ENCODE peak calls at places on chromosome 10, in eight cellular contexts. M is HL-60, E is spleen, A is sigmoid colon, G is K562, U is endothelial cell of umbilical vein, C is suprapubic skin, W is transverse colon. F is an unnamed sample.

GRCh38 chr10:35642023-35642792 is at the start of gene FZD8:
- DNase-seq in M (peak), E (peak), A (peak), G (peak), U (peak), C (peak), W (peak), F (no peak)

GRCh38 chr10:125016611-125017202 is 74.8 kb downstream of the ZRANB1 start:
- DNase-seq in M (no peak), E (no peak), A (peak), G (no peak), U (no peak), C (no peak), W (no peak), F (no peak)

GRCh38 chr10:65313406-65313805 is 1612.4 kb upstream of the LRRTM3 start:
- DNase-seq in M (no peak), E (no peak), A (no peak), G (no peak), U (no peak), C (no peak), W (no peak), F (no peak)

GRCh38 chr10:33722067-33722466 is 387.6 kb upstream of the NRP1 start:
- DNase-seq in M (no peak), E (no peak), A (no peak), G (no peak), U (peak), C (no peak), W (no peak), F (no peak)

GRCh38 chr10:69472544-69472943 is 21.3 kb downstream of the TSPAN15 start:
- DNase-seq in M (no peak), E (no peak), A (no peak), G (no peak), U (no peak), C (no peak), W (no peak), F (no peak)

GRCh38 chr10:77961668-77962067 is 35.1 kb upstream of the DLG5 start:
- DNase-seq in M (no peak), E (no peak), A (no peak), G (no peak), U (no peak), C (no peak), W (no peak), F (no peak)

GRCh38 chr10:124849111-124849773 is 47.6 kb downstream of the ABRAXAS2 start:
- DNase-seq in M (no peak), E (no peak), A (no peak), G (no peak), U (no peak), C (no peak), W (no peak), F (no peak)

GRCh38 chr10:109961181-109962001 is 38.1 kb upstream of the XPNPEP1 start:
- DNase-seq in M (no peak), E (no peak), A (no peak), G (no peak), U (peak), C (no peak), W (no peak), F (no peak)

GRCh38 chr10:72069751-72070501 is 18.4 kb downstream of the SPOCK2 start:
- DNase-seq in M (no peak), E (peak), A (no peak), G (peak), U (no peak), C (no peak), W (no peak), F (no peak)

GRCh38 chr10:102115775-102116174 is 4.4 kb downstream of the LDB1 start:
- DNase-seq in M (no peak), E (no peak), A (no peak), G (no peak), U (peak), C (no peak), W (no peak), F (no peak)

GRCh38 chr10:75860009-75860408 is 428.6 kb downstream of the LRMDA start:
- DNase-seq in M (no peak), E (no peak), A (no peak), G (no peak), U (no peak), C (no peak), W (no peak), F (no peak)

GRCh38 chr10:43817368-43817767 is 168.7 kb upstream of the ZNF32 start:
- DNase-seq in M (no peak), E (no peak), A (no peak), G (no peak), U (no peak), C (no peak), W (no peak), F (no peak)

GRCh38 chr10:76946268-76946667 is 691.3 kb downstream of the KCNMA1 start:
- DNase-seq in M (no peak), E (no peak), A (no peak), G (no peak), U (no peak), C (no peak), W (no peak), F (no peak)

GRCh38 chr10:26810435-26811026 is 50.2 kb downstream of the ABI1 start:
- DNase-seq in M (no peak), E (no peak), A (no peak), G (peak), U (no peak), C (no peak), W (no peak), F (no peak)

GRCh38 chr10:92490387-92490786 is 83.5 kb downstream of the IDE start:
- DNase-seq in M (no peak), E (no peak), A (no peak), G (no peak), U (no peak), C (no peak), W (no peak), F (no peak)

GRCh38 chr10:124996127-124996853 is 54.4 kb downstream of the ZRANB1 start:
- DNase-seq in M (no peak), E (peak), A (peak), G (no peak), U (no peak), C (peak), W (no peak), F (no peak)

GRCh38 chr10:68696018-68696417 is 25.0 kb upstream of the CCAR1 start:
- DNase-seq in M (no peak), E (no peak), A (no peak), G (no peak), U (no peak), C (no peak), W (no peak), F (no peak)

GRCh38 chr10:95178266-95178665 is 15.8 kb upstream of the ACSM6 start:
- DNase-seq in M (no peak), E (no peak), A (no peak), G (no peak), U (no peak), C (no peak), W (no peak), F (no peak)

GRCh38 chr10:97915761-97916160 is 66.1 kb downstream of the GOLGA7B start:
- DNase-seq in M (no peak), E (no peak), A (no peak), G (no peak), U (no peak), C (no peak), W (no peak), F (no peak)

GRCh38 chr10:86642021-86642420 is 12.3 kb upstream of the OPN4 start:
- DNase-seq in M (no peak), E (no peak), A (no peak), G (no peak), U (no peak), C (no peak), W (no peak), F (no peak)

GRCh38 chr10:51129946-51130554 is 55.8 kb downstream of the PRKG1 start:
- DNase-seq in M (no peak), E (no peak), A (no peak), G (no peak), U (no peak), C (no peak), W (no peak), F (no peak)

GRCh38 chr10:76621886-76622620 is 1015.6 kb downstream of the KCNMA1 start:
- DNase-seq in M (no peak), E (no peak), A (no peak), G (no peak), U (no peak), C (no peak), W (no peak), F (no peak)

GRCh38 chr10:14397069-14397468 is 66.3 kb upstream of the FRMD4A start:
- DNase-seq in M (no peak), E (no peak), A (no peak), G (no peak), U (no peak), C (peak), W (no peak), F (no peak)

GRCh38 chr10:132536241-132536963 is 1.2 kb upstream of the INPP5A start:
- DNase-seq in M (no peak), E (peak), A (peak), G (no peak), U (no peak), C (peak), W (peak), F (no peak)
- H3K4me3 ChIP-seq in M (peak), E (peak), A (peak), G (peak), U (peak), C (peak), W (peak), F (peak)

DNA sequence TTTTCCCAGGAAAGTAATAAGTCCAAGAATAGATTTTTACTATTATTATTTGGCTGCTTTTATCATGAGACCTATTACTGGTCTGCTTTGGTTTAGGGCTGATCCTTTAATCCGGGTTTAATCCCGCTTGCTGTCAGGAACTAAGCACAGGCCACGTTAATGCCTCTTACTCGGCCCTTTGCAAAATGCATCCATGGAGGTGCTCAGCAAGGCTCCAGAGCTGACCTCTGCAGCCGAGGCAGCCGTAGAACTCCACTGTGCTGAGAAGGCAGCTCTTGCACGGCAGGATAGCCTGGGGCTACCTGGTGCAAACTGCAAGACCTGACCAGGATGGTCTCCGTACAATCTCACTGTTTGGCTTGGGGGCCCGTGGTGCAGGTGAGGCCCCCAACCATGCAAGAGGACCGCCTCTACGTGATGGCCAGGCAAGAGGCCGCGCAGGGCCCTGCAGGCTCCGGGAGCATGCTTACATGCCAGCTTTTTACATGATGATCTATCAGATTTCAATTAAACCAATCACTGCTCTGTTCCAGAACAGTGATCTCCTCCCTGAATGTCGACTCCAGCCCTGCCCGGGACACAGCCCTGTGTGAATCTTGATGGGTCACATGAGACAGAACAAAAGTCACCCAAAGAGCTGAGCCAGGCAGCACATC is 10.4 kb upstream of the CALML3 start:
- DNase-seq in M (no peak), E (peak), A (peak), G (no peak), U (no peak), C (no peak), W (no peak), F (no peak)
- TF ChIP-seq POLR2AphosphoS5 in M (no peak), E (no peak), A (no peak), G (no peak), U (no peak), C (no peak), W (no peak), F (no peak)

DNA sequence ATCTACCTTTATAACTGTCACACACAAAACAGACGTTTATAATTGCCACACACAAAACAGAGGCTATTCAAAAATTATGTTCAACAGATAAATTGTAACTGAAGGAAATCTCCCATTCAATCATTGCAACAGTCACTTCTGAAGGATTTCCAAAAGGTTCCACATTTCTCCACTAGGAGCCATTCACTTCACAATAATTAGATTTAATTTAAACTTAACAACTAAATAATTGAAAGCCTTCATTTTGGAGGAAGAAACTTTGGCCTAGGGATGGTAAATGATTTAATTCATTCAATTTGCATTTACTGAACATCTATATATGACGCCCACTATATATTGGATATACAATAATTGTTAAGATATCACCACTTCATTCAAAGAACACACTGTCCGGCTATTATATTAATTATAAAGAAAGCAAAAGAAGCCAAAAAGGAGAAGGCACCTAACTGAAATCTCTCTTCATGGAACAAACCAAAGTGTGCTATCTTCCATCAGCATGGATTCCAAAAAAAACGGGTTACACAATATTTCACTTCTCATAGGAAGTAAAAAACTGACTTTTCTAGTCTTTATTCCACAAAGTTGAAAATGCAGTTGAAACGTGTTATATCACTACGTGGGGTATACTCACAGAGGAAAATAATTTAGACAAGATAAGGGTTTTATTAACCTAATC is 1.7 kb downstream of the ATAD1 start:
- DNase-seq in M (no peak), E (no peak), A (no peak), G (no peak), U (no peak), C (no peak), W (no peak), F (no peak)
- H3K4me3 ChIP-seq in M (peak), E (no peak), A (no peak), G (peak), U (no peak), C (peak), W (no peak), F (peak)

GRCh38 chr10:118840776-118841468 is 86.2 kb upstream of the CACUL1 start:
- DNase-seq in M (no peak), E (no peak), A (no peak), G (no peak), U (no peak), C (no peak), W (no peak), F (no peak)

GRCh38 chr10:118840071-118840775 is 85.5 kb upstream of the CACUL1 start:
- DNase-seq in M (peak), E (no peak), A (no peak), G (peak), U (no peak), C (no peak), W (peak), F (no peak)

GRCh38 chr10:118841881-118842605 is 87.3 kb upstream of the CACUL1 start:
- DNase-seq in M (no peak), E (no peak), A (no peak), G (no peak), U (no peak), C (no peak), W (no peak), F (no peak)

GRCh38 chr10:118838364-118838763 is 83.6 kb upstream of the CACUL1 start:
- DNase-seq in M (no peak), E (no peak), A (no peak), G (no peak), U (no peak), C (no peak), W (no peak), F (no peak)

GRCh38 chr10:118839348-118839747 is 84.6 kb upstream of the CACUL1 start:
- DNase-seq in M (no peak), E (no peak), A (no peak), G (no peak), U (no peak), C (no peak), W (no peak), F (no peak)
- TF ChIP-seq POLR2AphosphoS5 in M (no peak), E (no peak), A (no peak), G (no peak), U (no peak), C (no peak), W (no peak), F (no peak)

F was measured in SK-N-MC.